ENCODE peak calls at places on chromosomes 7 and 10, in nine cellular contexts. F is effector CD4-positive, alpha-beta T cell; A is HTR-8/SVneo; J is amygdala; N is naive B cell; I is activated naive CD8-positive, alpha-beta T cell treated with anti-CD3 and anti-CD28 coated beads, Interleukin-2, amount 50 U/mL, for 24 hours; C is left lung; D is endothelial cell; S is left ventricle myocardium inferior. T is an unnamed sample.

GRCh38 chr10:16803464-16803863 is 13.8 kb downstream of the RSU1 start:
- DNase-seq in I (no peak), S (no peak), A (no peak), N (no peak), F (no peak), D (no peak), C (no peak), J (no peak), T (no peak)

GRCh38 chr10:71036586-71036985 is 148.2 kb upstream of the PCBD1 start:
- DNase-seq in D (no peak), F (no peak), A (no peak), S (no peak), N (no peak), C (no peak), I (no peak), J (no peak), T (no peak)

GRCh38 chr7:255721-256361 is 34.1 kb upstream of the FOXL3 start:
- DNase-seq in N (no peak), D (no peak), C (peak; percentile 75), J (no peak), F (no peak), S (no peak), A (no peak), I (no peak), T (no peak)

GRCh38 chr7:43534110-43534509 is 48.8 kb upstream of the STK17A start:
- DNase-seq in I (no peak), J (no peak), C (no peak), S (no peak), A (no peak), F (no peak), N (no peak), D (no peak), T (no peak)

GRCh38 chr7:101294039-101294831 is 27.4 kb downstream of the IFT22 start:
- DNase-seq in D (no peak), J (no peak), N (no peak), S (no peak), I (no peak), F (no peak), A (no peak), C (peak; percentile 15), T (no peak)

GRCh38 chr7:34133356-34133982 is 228.1 kb downstream of the BMPER start:
- DNase-seq in D (no peak), C (no peak), S (no peak), F (no peak), N (no peak), I (no peak), A (no peak), J (no peak), T (peak; percentile 85)

GRCh38 chr7:27992092-27992491 is 188.5 kb downstream of the JAZF1 start:
- DNase-seq in S (no peak), A (no peak), D (no peak), I (no peak), N (no peak), J (no peak), F (no peak), C (no peak), T (no peak)

GRCh38 chr7:117395743-117396142 is 31.6 kb downstream of the ASZ1 start:
- DNase-seq in F (no peak), A (no peak), D (no peak), J (no peak), S (no peak), N (no peak), C (no peak), I (no peak), T (no peak)

GRCh38 chr10:103784723-103785418 is 70.5 kb downstream of the SH3PXD2A start:
- DNase-seq in S (no peak), A (no peak), D (no peak), F (no peak), C (peak; percentile 67), I (no peak), J (no peak), N (no peak), T (no peak)

GRCh38 chr10:73117976-73118743 is 7.9 kb downstream of the NUDT13 start:
- DNase-seq in C (no peak), A (peak; percentile 25), N (no peak), S (no peak), D (no peak), I (no peak), J (no peak), F (no peak), T (no peak)

GRCh38 chr10:108690530-108690929 is 1232.8 kb downstream of the XPNPEP1 start:
- DNase-seq in J (no peak), A (no peak), I (no peak), C (no peak), D (no peak), S (no peak), F (no peak), N (no peak), T (no peak)

GRCh38 chr10:129605266-129605985 is 138.4 kb downstream of the MGMT start:
- DNase-seq in C (no peak), S (no peak), A (no peak), N (no peak), I (no peak), D (no peak), F (no peak), J (no peak), T (no peak)

GRCh38 chr10:67971311-67971710 is 86.9 kb downstream of the SIRT1 start:
- DNase-seq in D (no peak), C (no peak), F (no peak), J (no peak), I (no peak), N (no peak), S (no peak), A (no peak), T (no peak)

T was measured in Daoy.